ENCODE peak calls at places on chromosomes 11 and 22, in ten cellular contexts. One of them, this sample, is unnamed.

GRCh38 chr22:43560651-43561050 is 148.8 kb downstream of the MPPED1 start:
- DNase-seq in stomach: no peak
- DNase-seq in Calu3: no peak
- DNase-seq in fibroblast of the aortic adventitia: no peak
- DNase-seq in esophagus squamous epithelium: no peak
- DNase-seq in GM10248: no peak
- DNase-seq in fibroblast of lung: no peak
- DNase-seq in Caco-2: no peak
- DNase-seq in HFFc6: no peak
- DNase-seq in cardiac fibroblast: no peak
- DNase-seq in this sample: no peak

GRCh38 chr11:11476971-11477645 is 124.1 kb upstream of the CSNK2A3 start:
- DNase-seq in stomach: no peak
- DNase-seq in Calu3: no peak
- DNase-seq in fibroblast of the aortic adventitia: no peak
- DNase-seq in esophagus squamous epithelium: no peak
- DNase-seq in GM10248: no peak
- DNase-seq in fibroblast of lung: no peak
- DNase-seq in Caco-2: no peak
- DNase-seq in HFFc6: no peak
- DNase-seq in cardiac fibroblast: no peak
- DNase-seq in this sample: no peak

GRCh38 chr22:30221121-30221992 is 25.2 kb downstream of the LIF start:
- DNase-seq in stomach: no peak
- DNase-seq in Calu3: no peak
- DNase-seq in fibroblast of the aortic adventitia: no peak
- DNase-seq in esophagus squamous epithelium: no peak
- DNase-seq in GM10248: peak
- DNase-seq in fibroblast of lung: no peak
- DNase-seq in Caco-2: no peak
- DNase-seq in HFFc6: no peak
- DNase-seq in cardiac fibroblast: no peak
- DNase-seq in this sample: no peak

GRCh38 chr11:67648140-67648795 is 2.3 kb downstream of the ACY3 start:
- DNase-seq in stomach: peak
- DNase-seq in Calu3: no peak
- DNase-seq in fibroblast of the aortic adventitia: no peak
- DNase-seq in esophagus squamous epithelium: no peak
- DNase-seq in GM10248: peak
- DNase-seq in fibroblast of lung: no peak
- DNase-seq in Caco-2: peak
- DNase-seq in HFFc6: no peak
- DNase-seq in cardiac fibroblast: no peak
- DNase-seq in this sample: no peak

GRCh38 chr11:39304586-39304985 is 2154.9 kb downstream of the LRRC4C start:
- DNase-seq in stomach: no peak
- DNase-seq in Calu3: no peak
- DNase-seq in fibroblast of the aortic adventitia: no peak
- DNase-seq in esophagus squamous epithelium: no peak
- DNase-seq in GM10248: no peak
- DNase-seq in fibroblast of lung: no peak
- DNase-seq in Caco-2: no peak
- DNase-seq in HFFc6: no peak
- DNase-seq in cardiac fibroblast: no peak
- DNase-seq in this sample: no peak

GRCh38 chr22:36913431-36914382 is at the start of gene CSF2RB:
- DNase-seq in stomach: peak
- DNase-seq in Calu3: no peak
- DNase-seq in fibroblast of the aortic adventitia: no peak
- DNase-seq in esophagus squamous epithelium: no peak
- DNase-seq in GM10248: peak
- DNase-seq in fibroblast of lung: no peak
- DNase-seq in Caco-2: no peak
- DNase-seq in HFFc6: no peak
- DNase-seq in cardiac fibroblast: peak
- DNase-seq in this sample: no peak

GRCh38 chr11:12845739-12846358 is 163.3 kb upstream of the RASSF10 start:
- DNase-seq in stomach: peak
- DNase-seq in Calu3: peak
- DNase-seq in fibroblast of the aortic adventitia: peak
- DNase-seq in esophagus squamous epithelium: no peak
- DNase-seq in GM10248: no peak
- DNase-seq in fibroblast of lung: peak
- DNase-seq in Caco-2: peak
- DNase-seq in HFFc6: peak
- DNase-seq in cardiac fibroblast: no peak
- DNase-seq in this sample: peak

GRCh38 chr22:41237707-41238569 is 2.8 kb downstream of the CHADL start:
- DNase-seq in stomach: peak
- DNase-seq in Calu3: peak
- DNase-seq in fibroblast of the aortic adventitia: no peak
- DNase-seq in esophagus squamous epithelium: no peak
- DNase-seq in GM10248: peak
- DNase-seq in fibroblast of lung: peak
- DNase-seq in Caco-2: peak
- DNase-seq in HFFc6: no peak
- DNase-seq in cardiac fibroblast: peak
- DNase-seq in this sample: no peak

GRCh38 chr11:113119074-113119473 is 157.9 kb downstream of the NCAM1 start:
- DNase-seq in stomach: no peak
- DNase-seq in Calu3: no peak
- DNase-seq in fibroblast of the aortic adventitia: peak
- DNase-seq in esophagus squamous epithelium: no peak
- DNase-seq in GM10248: no peak
- DNase-seq in fibroblast of lung: no peak
- DNase-seq in Caco-2: no peak
- DNase-seq in HFFc6: no peak
- DNase-seq in cardiac fibroblast: no peak
- DNase-seq in this sample: no peak

GRCh38 chr22:17430298-17430900 is 61.1 kb downstream of the CECR2 start:
- DNase-seq in stomach: no peak
- DNase-seq in Calu3: no peak
- DNase-seq in fibroblast of the aortic adventitia: peak
- DNase-seq in esophagus squamous epithelium: no peak
- DNase-seq in GM10248: no peak
- DNase-seq in fibroblast of lung: peak
- DNase-seq in Caco-2: no peak
- DNase-seq in HFFc6: no peak
- DNase-seq in cardiac fibroblast: peak
- DNase-seq in this sample: no peak

DNA sequence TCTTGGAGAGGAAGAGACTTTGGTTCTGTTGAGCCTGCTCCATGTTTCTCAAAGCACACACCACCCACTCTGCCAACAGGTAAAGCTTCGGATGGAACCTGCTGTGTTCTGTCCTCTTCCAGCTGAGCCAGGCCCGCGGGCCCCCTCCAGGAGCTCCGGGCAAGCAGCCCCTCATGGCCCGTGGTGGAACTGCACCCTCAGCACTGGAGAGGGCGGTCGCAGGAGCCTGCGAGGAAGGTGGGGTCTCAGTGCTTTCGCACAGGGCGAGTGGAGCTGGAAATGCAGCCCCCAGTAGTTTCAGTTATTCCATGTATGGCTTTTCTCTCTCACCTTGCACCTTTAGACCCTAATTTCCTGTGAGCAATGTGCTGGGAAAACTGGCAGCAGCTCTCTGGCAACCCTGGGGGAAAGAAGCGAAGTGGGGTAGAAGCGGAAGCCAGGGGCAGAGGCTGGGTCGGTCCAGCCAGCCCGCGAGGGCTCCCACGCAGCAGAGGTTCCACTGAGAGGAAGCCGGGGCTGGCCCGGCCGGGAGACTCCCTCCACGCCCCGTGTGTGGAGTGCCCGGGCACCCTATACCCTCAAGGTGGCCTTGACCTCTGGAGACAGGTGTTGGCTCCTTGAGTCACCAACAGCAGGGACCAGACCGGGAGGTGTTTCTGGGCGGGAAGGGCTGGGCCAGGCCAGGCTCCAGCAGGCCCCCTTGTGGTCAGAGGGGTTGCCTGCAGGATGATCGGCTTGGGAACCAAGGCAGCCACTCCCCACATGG is 119.9 kb upstream of the TMEM45B start:
- DNase-seq in stomach: peak
- DNase-seq in Calu3: peak
- DNase-seq in fibroblast of the aortic adventitia: peak
- DNase-seq in esophagus squamous epithelium: no peak
- DNase-seq in GM10248: peak
- DNase-seq in fibroblast of lung: peak
- DNase-seq in Caco-2: peak
- DNase-seq in HFFc6: no peak
- DNase-seq in cardiac fibroblast: peak
- DNase-seq in this sample: no peak
- TF ChIP-seq CTCF in stomach: no peak
- TF ChIP-seq CTCF in Calu3: peak
- TF ChIP-seq CTCF in fibroblast of the aortic adventitia: peak
- TF ChIP-seq CTCF in esophagus squamous epithelium: peak
- TF ChIP-seq CTCF in GM10248: peak
- TF ChIP-seq CTCF in fibroblast of lung: peak
- TF ChIP-seq CTCF in Caco-2: peak
- TF ChIP-seq CTCF in HFFc6: peak
- TF ChIP-seq CTCF in cardiac fibroblast: peak
- TF ChIP-seq CTCF in this sample: peak

GRCh38 chr11:60528465-60528864 is 13.3 kb downstream of the MS4A13 start:
- DNase-seq in stomach: no peak
- DNase-seq in Calu3: no peak
- DNase-seq in fibroblast of the aortic adventitia: no peak
- DNase-seq in esophagus squamous epithelium: no peak
- DNase-seq in GM10248: no peak
- DNase-seq in fibroblast of lung: no peak
- DNase-seq in Caco-2: no peak
- DNase-seq in HFFc6: no peak
- DNase-seq in cardiac fibroblast: no peak
- DNase-seq in this sample: no peak

GRCh38 chr11:60530454-60530853 is 15.3 kb downstream of the MS4A13 start:
- DNase-seq in stomach: no peak
- DNase-seq in Calu3: no peak
- DNase-seq in fibroblast of the aortic adventitia: no peak
- DNase-seq in esophagus squamous epithelium: no peak
- DNase-seq in GM10248: no peak
- DNase-seq in fibroblast of lung: no peak
- DNase-seq in Caco-2: no peak
- DNase-seq in HFFc6: no peak
- DNase-seq in cardiac fibroblast: no peak
- DNase-seq in this sample: no peak

DNA sequence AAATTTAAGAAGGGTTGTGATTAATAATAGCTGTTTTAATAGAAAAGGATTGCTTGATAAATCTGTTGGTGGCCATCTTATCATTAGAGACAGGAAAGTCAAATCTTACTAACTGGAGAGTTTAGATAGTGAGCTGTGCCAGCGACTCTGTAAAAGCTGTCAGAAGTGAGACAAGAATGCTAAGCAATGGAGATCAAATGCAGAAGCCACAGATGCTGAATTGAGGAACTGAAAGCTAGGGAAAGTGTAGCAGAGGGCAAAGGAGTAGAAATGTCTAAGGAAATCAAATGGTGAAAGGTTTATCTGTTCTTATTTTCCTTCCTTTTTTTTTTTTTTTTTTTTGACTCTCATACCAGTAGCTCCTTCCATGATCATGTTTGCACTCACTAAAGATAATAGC is 13.7 kb downstream of the MS4A13 start:
- DNase-seq in stomach: no peak
- DNase-seq in Calu3: no peak
- DNase-seq in fibroblast of the aortic adventitia: no peak
- DNase-seq in esophagus squamous epithelium: no peak
- DNase-seq in GM10248: peak
- DNase-seq in fibroblast of lung: no peak
- DNase-seq in Caco-2: no peak
- DNase-seq in HFFc6: no peak
- DNase-seq in cardiac fibroblast: no peak
- DNase-seq in this sample: no peak
- TF ChIP-seq CTCF in stomach: no peak
- TF ChIP-seq CTCF in Calu3: no peak
- TF ChIP-seq CTCF in fibroblast of the aortic adventitia: no peak
- TF ChIP-seq CTCF in esophagus squamous epithelium: no peak
- TF ChIP-seq CTCF in GM10248: no peak
- TF ChIP-seq CTCF in fibroblast of lung: no peak
- TF ChIP-seq CTCF in Caco-2: no peak
- TF ChIP-seq CTCF in HFFc6: no peak
- TF ChIP-seq CTCF in cardiac fibroblast: no peak
- TF ChIP-seq CTCF in this sample: no peak

DNA sequence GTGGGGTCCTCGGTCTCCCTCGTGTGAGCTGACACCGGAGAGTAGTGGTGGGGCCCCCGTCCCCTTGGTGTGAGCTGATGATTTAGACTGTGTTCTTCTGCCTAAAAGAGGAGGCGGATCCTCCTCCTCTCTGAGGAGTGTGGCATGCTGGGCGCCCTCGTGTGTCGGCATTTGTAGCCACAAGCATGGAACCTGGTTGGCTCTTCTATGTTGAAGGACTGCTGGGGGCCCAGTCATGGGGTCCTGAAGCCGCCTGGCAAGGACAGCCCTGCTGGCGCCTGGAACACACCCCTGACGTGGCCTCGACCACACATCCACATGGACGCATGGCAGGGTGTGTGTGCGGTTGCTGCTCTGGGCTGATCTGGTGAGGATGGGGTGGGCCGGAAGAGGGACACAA is 50.2 kb downstream of the AP2A2 start:
- DNase-seq in stomach: no peak
- DNase-seq in Calu3: no peak
- DNase-seq in fibroblast of the aortic adventitia: peak
- DNase-seq in esophagus squamous epithelium: no peak
- DNase-seq in GM10248: no peak
- DNase-seq in fibroblast of lung: peak
- DNase-seq in Caco-2: peak
- DNase-seq in HFFc6: no peak
- DNase-seq in cardiac fibroblast: peak
- DNase-seq in this sample: peak
- TF ChIP-seq CTCF in stomach: no peak
- TF ChIP-seq CTCF in Calu3: no peak
- TF ChIP-seq CTCF in fibroblast of the aortic adventitia: peak
- TF ChIP-seq CTCF in esophagus squamous epithelium: peak
- TF ChIP-seq CTCF in GM10248: no peak
- TF ChIP-seq CTCF in fibroblast of lung: peak
- TF ChIP-seq CTCF in Caco-2: no peak
- TF ChIP-seq CTCF in HFFc6: peak
- TF ChIP-seq CTCF in cardiac fibroblast: peak
- TF ChIP-seq CTCF in this sample: peak

DNA sequence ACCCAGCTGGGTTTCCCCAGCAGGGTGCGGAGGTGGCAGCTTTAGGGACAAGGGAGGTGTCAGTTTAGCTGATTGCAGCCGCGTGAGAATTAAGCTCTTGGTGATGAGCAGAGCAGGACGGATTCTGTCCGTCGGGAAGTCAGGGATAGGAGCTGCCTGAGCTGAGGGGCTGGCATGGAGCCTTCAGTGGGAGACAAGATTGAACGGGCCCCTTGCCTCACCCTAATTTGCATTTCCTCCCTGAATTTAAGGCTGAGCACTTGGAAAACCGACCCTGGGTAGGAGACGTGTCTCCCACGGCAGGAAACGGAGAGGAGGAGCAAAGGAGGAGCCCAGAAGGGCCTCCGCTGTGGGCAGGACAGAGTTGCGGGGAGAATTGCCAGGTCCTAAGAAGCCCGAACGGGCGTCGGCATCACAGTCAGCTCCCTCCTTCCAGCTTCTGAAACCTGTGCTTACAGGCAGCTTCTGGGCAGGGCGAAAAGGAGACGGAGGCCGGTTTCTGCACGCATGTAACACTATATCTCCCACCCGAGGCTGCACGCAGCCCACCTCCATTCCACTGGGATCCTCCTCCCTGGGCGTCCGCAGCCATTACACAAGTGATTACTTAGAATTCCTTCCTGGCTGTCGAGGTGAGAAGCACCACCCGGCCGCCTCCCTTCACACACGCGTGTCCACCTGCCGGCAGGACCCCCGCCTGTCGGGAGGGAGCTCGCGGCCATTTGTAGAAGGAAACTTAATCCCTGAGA is 345.8 kb downstream of the BRD1 start:
- DNase-seq in stomach: no peak
- DNase-seq in Calu3: peak
- DNase-seq in fibroblast of the aortic adventitia: no peak
- DNase-seq in esophagus squamous epithelium: no peak
- DNase-seq in GM10248: no peak
- DNase-seq in fibroblast of lung: no peak
- DNase-seq in Caco-2: no peak
- DNase-seq in HFFc6: no peak
- DNase-seq in cardiac fibroblast: no peak
- DNase-seq in this sample: no peak
- TF ChIP-seq CTCF in stomach: no peak
- TF ChIP-seq CTCF in Calu3: no peak
- TF ChIP-seq CTCF in fibroblast of the aortic adventitia: no peak
- TF ChIP-seq CTCF in esophagus squamous epithelium: no peak
- TF ChIP-seq CTCF in GM10248: no peak
- TF ChIP-seq CTCF in fibroblast of lung: no peak
- TF ChIP-seq CTCF in Caco-2: no peak
- TF ChIP-seq CTCF in HFFc6: no peak
- TF ChIP-seq CTCF in cardiac fibroblast: no peak
- TF ChIP-seq CTCF in this sample: no peak